ENCODE peak calls at places on chromosomes 3 and 15, in five cellular contexts. B is heart right ventricle, P is A549, X is GM23338, V is HepG2. T is an unnamed sample.

GRCh38 chr15:55703873-55704285 is 39.1 kb downstream of the PRTG start:
- DNase-seq in B (no peak), P (no peak), X (no peak), V (no peak), T (no peak)

GRCh38 chr3:46640927-46641326 is 28.6 kb downstream of the FAM240A start:
- DNase-seq in B (no peak), P (no peak), X (no peak), V (no peak), T (no peak)

GRCh38 chr3:34419801-34420200 is 621.4 kb downstream of the PDCD6IP start:
- DNase-seq in B (no peak), P (peak; percentile 11), X (peak; percentile 57), V (no peak), T (no peak)

GRCh38 chr15:47742742-47743141 is 25.4 kb downstream of the SEMA6D start:
- DNase-seq in B (no peak), P (no peak), X (peak; percentile 40), V (no peak), T (no peak)

GRCh38 chr3:167450195-167450594 is 23.6 kb downstream of the SERPINI2 start:
- DNase-seq in B (no peak), P (no peak), X (no peak), V (no peak), T (no peak)

GRCh38 chr3:183490211-183490601 is 61.8 kb upstream of the MCF2L2 start:
- DNase-seq in B (no peak), P (no peak), X (no peak), V (no peak), T (no peak)

GRCh38 chr3:18806633-18807032 is 341.7 kb upstream of the KCNH8 start:
- DNase-seq in B (no peak), P (no peak), X (no peak), V (no peak), T (no peak)

GRCh38 chr15:60172147-60172546 is 168.0 kb downstream of the FOXB1 start:
- DNase-seq in B (no peak), P (no peak), X (no peak), V (no peak), T (no peak)

GRCh38 chr15:100760357-100760903 is 119.2 kb upstream of the ALDH1A3 start:
- DNase-seq in B (no peak), P (peak; percentile 50), X (no peak), V (no peak), T (no peak)

GRCh38 chr3:33388374-33389100 is 51.7 kb downstream of the UBP1 start:
- DNase-seq in B (no peak), P (no peak), X (no peak), V (no peak), T (no peak)

GRCh38 chr3:112531358-112531781 is 30.4 kb downstream of the ATG3 start:
- DNase-seq in B (no peak), P (peak; percentile 38), X (peak; percentile 51), V (peak; percentile 3), T (peak; percentile 35)

GRCh38 chr3:23859012-23859743 is 53.4 kb downstream of the UBE2E1 start:
- DNase-seq in B (no peak), P (no peak), X (no peak), V (no peak), T (no peak)

GRCh38 chr15:73196113-73196512 is 143.8 kb downstream of the NEO1 start:
- DNase-seq in B (no peak), P (no peak), X (no peak), V (no peak), T (peak; percentile 0)

GRCh38 chr3:118772036-118773030 is 262.3 kb downstream of the IGSF11 start:
- DNase-seq in B (no peak), P (no peak), X (peak; percentile 47), V (no peak), T (no peak)

GRCh38 chr3:56188201-56188600 is 280.1 kb downstream of the ERC2 start:
- DNase-seq in B (no peak), P (no peak), X (no peak), V (no peak), T (no peak)

GRCh38 chr3:190326361-190326760 is 4.1 kb upstream of the CLDN1 start:
- DNase-seq in B (no peak), P (no peak), X (no peak), V (no peak), T (no peak)

GRCh38 chr15:60616147-60616546 is 137.2 kb upstream of the ICE2 start:
- DNase-seq in B (no peak), P (no peak), X (no peak), V (no peak), T (no peak)

GRCh38 chr3:77191640-77192039 is 151.7 kb downstream of the ROBO2 start:
- DNase-seq in B (no peak), P (no peak), X (no peak), V (no peak), T (no peak)

GRCh38 chr3:126394179-126394976 is at the start of gene CFAP100:
- DNase-seq in B (peak; percentile 25), P (no peak), X (peak; percentile 95), V (no peak), T (no peak)

GRCh38 chr3:73100734-73101550 is 39.5 kb downstream of the EBLN2 start:
- DNase-seq in B (peak; percentile 84), P (peak; percentile 74), X (peak; percentile 95), V (peak; percentile 75), T (peak; percentile 53)

GRCh38 chr15:88623632-88624031 is 2.5 kb downstream of the AEN start:
- DNase-seq in B (no peak), P (no peak), X (no peak), V (no peak), T (no peak)
- H3K4me1 ChIP-seq in B (peaks cover 36% of the 10 kb centered on the region), P (peaks cover 66% of the 10 kb centered on the region), X (peaks cover 52% of the 10 kb centered on the region), V (peaks cover 68% of the 10 kb centered on the region), T (peaks cover 73% of the 10 kb centered on the region)

GRCh38 chr3:159741281-159741680 is 247.4 kb upstream of the IL12A start:
- DNase-seq in B (no peak), P (no peak), X (no peak), V (no peak), T (no peak)
- H3K4me3 ChIP-seq in B (no peak overlapping the region), P (no peak overlapping the region), X (no peak overlapping the region), V (no peak overlapping the region), T (no peak overlapping the region)

DNA sequence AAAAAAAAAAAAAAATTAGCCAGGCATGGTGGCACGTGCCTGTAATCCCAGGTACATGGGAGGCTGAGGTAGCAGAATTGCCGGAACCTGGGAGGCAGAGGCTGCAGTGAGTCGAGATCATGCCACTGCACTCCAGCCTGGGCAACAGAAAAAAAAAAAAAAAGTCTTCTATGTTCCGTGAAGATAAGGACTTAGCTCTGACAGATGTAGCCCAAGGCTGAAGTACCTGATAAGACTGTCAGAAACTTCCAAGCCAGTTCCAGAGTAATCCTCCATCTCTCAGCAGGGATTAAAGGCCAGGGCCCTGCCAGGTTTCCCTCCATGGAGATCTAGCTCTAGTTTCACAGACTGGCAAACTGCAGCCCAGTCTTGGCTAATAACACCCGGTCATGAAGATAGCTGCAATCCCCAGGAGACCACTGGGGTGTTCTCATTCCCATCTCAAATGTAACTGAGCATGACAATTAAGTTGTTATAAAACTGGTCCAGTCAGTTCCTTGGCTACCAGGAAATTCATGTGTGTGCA is 8.5 kb downstream of the CDCP1 start:
- DNase-seq in B (no peak), P (no peak), X (peak; percentile 39), V (no peak), T (no peak)
- H3K4me1 ChIP-seq in B (no peaks in the 10 kb centered on the region), P (peaks cover 11% of the 10 kb centered on the region), X (peaks cover 30% of the 10 kb centered on the region), V (no peaks in the 10 kb centered on the region), T (no peaks in the 10 kb centered on the region)

GRCh38 chr3:81277853-81278252 is 483.6 kb downstream of the GBE1 start:
- DNase-seq in B (no peak), P (no peak), X (no peak), V (no peak), T (no peak)
- H3K4me3 ChIP-seq in B (no peak overlapping the region), P (no peak overlapping the region), X (no peak overlapping the region), V (no peak overlapping the region), T (no peak overlapping the region)

GRCh38 chr15:92627014-92627413 is 28.6 kb downstream of the FAM174B start:
- DNase-seq in B (no peak), P (no peak), X (no peak), V (no peak), T (no peak)

GRCh38 chr15:92625297-92625980 is 30.1 kb downstream of the FAM174B start:
- DNase-seq in B (no peak), P (no peak), X (no peak), V (no peak), T (no peak)

GRCh38 chr15:92621972-92622533 is 33.5 kb downstream of the FAM174B start:
- DNase-seq in B (no peak), P (no peak), X (no peak), V (no peak), T (no peak)

GRCh38 chr15:92624401-92624991 is 31.1 kb downstream of the FAM174B start:
- DNase-seq in B (peak; percentile 50), P (no peak), X (no peak), V (no peak), T (no peak)

GRCh38 chr15:92623435-92623834 is 32.1 kb downstream of the FAM174B start:
- DNase-seq in B (no peak), P (no peak), X (no peak), V (no peak), T (no peak)
- H3K4me1 ChIP-seq in B (peaks cover 35% of the 10 kb centered on the region), P (peaks cover 5% of the 10 kb centered on the region), X (no peaks in the 10 kb centered on the region), V (peaks cover 9% of the 10 kb centered on the region), T (no peaks in the 10 kb centered on the region)

DNA sequence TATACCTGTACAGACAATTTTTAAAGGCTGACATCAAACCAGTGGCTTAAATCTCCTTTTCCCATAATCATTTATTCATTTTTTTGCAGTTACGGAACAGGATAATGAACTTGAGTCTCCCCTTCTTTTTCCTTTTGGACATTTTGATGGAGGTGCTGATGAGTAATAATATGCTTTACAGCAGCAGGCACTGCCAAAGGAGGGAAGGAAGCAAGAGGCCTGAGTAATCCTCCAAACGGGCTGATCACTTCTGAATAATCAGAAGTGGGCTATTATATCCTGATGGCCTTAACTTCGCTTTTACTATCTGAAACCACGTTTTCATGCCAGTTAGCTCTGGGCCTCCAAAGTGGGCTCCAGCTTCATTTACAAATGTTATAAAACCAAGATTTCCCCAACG is 527.2 kb downstream of the FOXP1 start:
- DNase-seq in B (no peak), P (no peak), X (no peak), V (no peak), T (no peak)
- H3K4me3 ChIP-seq in B (peak overlapping the region; percentile 20), P (no peak overlapping the region), X (no peak overlapping the region), V (no peak overlapping the region), T (no peak overlapping the region)

GRCh38 chr3:191388823-191389222 is 58.5 kb upstream of the UTS2B start:
- DNase-seq in B (no peak), P (no peak), X (no peak), V (no peak), T (no peak)

GRCh38 chr3:191382661-191383060 is 52.3 kb upstream of the UTS2B start:
- DNase-seq in B (no peak), P (no peak), X (peak; percentile 14), V (no peak), T (no peak)

GRCh38 chr3:191387441-191388077 is 57.2 kb upstream of the UTS2B start:
- DNase-seq in B (no peak), P (no peak), X (no peak), V (no peak), T (no peak)

GRCh38 chr3:191383104-191383503 is 52.8 kb upstream of the UTS2B start:
- DNase-seq in B (no peak), P (no peak), X (no peak), V (no peak), T (no peak)

GRCh38 chr3:191385101-191385500 is 54.8 kb upstream of the UTS2B start:
- DNase-seq in B (no peak), P (no peak), X (no peak), V (no peak), T (no peak)
- H3K4me1 ChIP-seq in B (no peaks in the 10 kb centered on the region), P (no peaks in the 10 kb centered on the region), X (peaks cover 20% of the 10 kb centered on the region), V (no peaks in the 10 kb centered on the region), T (no peaks in the 10 kb centered on the region)

T was measured in CD4-positive, alpha-beta memory T cell.